ENCODE peak calls at places on chromosomes 3 and 15, in eight cellular contexts. N is fibroblast of the aortic adventitia; B is stimulated activated CD4-positive, alpha-beta T cell treated with anti-CD3 and anti-CD28 coated beads, Interleukin-1b, Interleukin-23, amount 100 ng/mL, for 48 hours; M is lower lobe of right lung; T is substantia nigra; W is mucosa of gallbladder; P is fibroblast of the conjunctiva; H is SK-N-MC. Z is an unnamed sample.

GRCh38 chr15:100106732-100107131 is 235.0 kb downstream of the ADAMTS17 start:
- DNase-seq in N (peak; percentile 59), B (no peak), M (no peak), T (no peak), W (no peak), P (no peak), H (no peak), Z (no peak)

GRCh38 chr15:67076147-67076843 is 10.9 kb downstream of the SMAD3 start:
- DNase-seq in N (peak; percentile 89), B (peak; percentile 80), M (no peak), T (no peak), W (no peak), P (peak; percentile 75), H (no peak), Z (peak; percentile 74)

GRCh38 chr15:30675126-30675525 is 49.2 kb downstream of the ARHGAP11B start:
- DNase-seq in N (peak; percentile 31), B (no peak), M (no peak), T (no peak), W (no peak), P (no peak), H (no peak), Z (no peak)

GRCh38 chr3:184338538-184338945 is 1.1 kb downstream of the FAM131A start:
- DNase-seq in N (peak; percentile 86), B (no peak), M (no peak), T (peak; percentile 85), W (peak; percentile 82), P (no peak), H (no peak), Z (peak; percentile 60)

GRCh38 chr15:88833688-88834087 is 30.5 kb downstream of the ACAN start:
- DNase-seq in N (no peak), B (no peak), M (no peak), T (no peak), W (no peak), P (no peak), H (no peak), Z (no peak)

GRCh38 chr3:57446318-57446841 is 97.8 kb downstream of the DNAH12 start:
- DNase-seq in N (peak; percentile 79), B (no peak), M (no peak), T (no peak), W (no peak), P (peak; percentile 48), H (no peak), Z (no peak)

GRCh38 chr3:47367631-47368030 is 13.2 kb upstream of the PTPN23 start:
- DNase-seq in N (no peak), B (no peak), M (no peak), T (no peak), W (no peak), P (no peak), H (no peak), Z (no peak)

GRCh38 chr15:87722941-87723691 is 533.4 kb downstream of the NTRK3 start:
- DNase-seq in N (peak; percentile 34), B (no peak), M (no peak), T (no peak), W (no peak), P (no peak), H (no peak), Z (no peak)

GRCh38 chr3:50226888-50227389 is 9.1 kb upstream of the GNAI2 start:
- DNase-seq in N (peak; percentile 43), B (peak; percentile 45), M (no peak), T (peak; percentile 62), W (no peak), P (no peak), H (no peak), Z (no peak)